ENCODE peak calls at places on chromosomes 11 and 22, in nine cellular contexts. P, J, I, W, D, S, X, V and G are unnamed samples.

GRCh38 chr22:50396751-50397370 is 53.7 kb downstream of the PPP6R2 start:
- DNase-seq in D (no peak), J (no peak), W (no peak), I (no peak), X (no peak), P (no peak), S (no peak), V (no peak), G (no peak)

GRCh38 chr11:82270870-82271269 is 462.8 kb downstream of the FAM181B start:
- DNase-seq in S (no peak), P (no peak), D (no peak), V (no peak), X (no peak), W (peak; percentile 29), J (no peak), I (no peak), G (no peak)

GRCh38 chr22:35971418-35972119 is 57.1 kb downstream of the RBFOX2 start:
- DNase-seq in D (no peak), J (peak; percentile 29), S (peak; percentile 66), X (no peak), V (no peak), W (no peak), I (no peak), P (no peak), G (peak; percentile 79)

GRCh38 chr22:39920134-39920743 is 19.4 kb downstream of the GRAP2 start:
- DNase-seq in V (no peak), W (no peak), J (no peak), S (no peak), P (no peak), I (no peak), X (no peak), D (no peak), G (no peak)

GRCh38 chr22:50236731-50237409 is 8.0 kb downstream of the TUBGCP6 start:
- DNase-seq in I (no peak), W (no peak), P (peak; percentile 10), V (no peak), S (peak; percentile 57), D (no peak), J (peak; percentile 31), X (no peak), G (no peak)

GRCh38 chr22:22548349-22548716 is 10.7 kb downstream of the PRAME start:
- DNase-seq in X (no peak), I (no peak), S (no peak), W (no peak), D (no peak), V (no peak), J (no peak), P (no peak), G (no peak)

GRCh38 chr11:70524096-70524922 is 126.0 kb downstream of the CTTN start:
- DNase-seq in W (no peak), P (no peak), S (peak; percentile 27), D (peak; percentile 24), V (no peak), I (no peak), J (no peak), X (no peak), G (no peak)

GRCh38 chr11:125772834-125773505 is 5.7 kb downstream of the PATE2 start:
- DNase-seq in X (no peak), V (no peak), P (no peak), J (no peak), S (peak; percentile 60), D (no peak), I (no peak), W (no peak), G (peak; percentile 88)

GRCh38 chr11:14522245-14522644 is 2.1 kb upstream of the PSMA1 start:
- DNase-seq in I (no peak), J (no peak), X (no peak), P (no peak), S (no peak), V (no peak), W (no peak), D (no peak), G (no peak)

GRCh38 chr11:14519692-14520085 is 497 bp downstream of the PSMA1 start:
- DNase-seq in I (no peak), S (no peak), J (no peak), P (no peak), W (no peak), D (no peak), X (no peak), V (no peak), G (peak; percentile 15)

GRCh38 chr11:14520902-14521151 is 641 bp upstream of the PSMA1 start:
- DNase-seq in D (no peak), P (no peak), I (no peak), X (no peak), S (no peak), V (no peak), J (no peak), W (no peak), G (no peak)

GRCh38 chr11:14518820-14519219 is 1.4 kb downstream of the PSMA1 start:
- DNase-seq in X (no peak), V (no peak), J (no peak), I (no peak), W (no peak), S (no peak), D (no peak), P (no peak), G (no peak)

DNA sequence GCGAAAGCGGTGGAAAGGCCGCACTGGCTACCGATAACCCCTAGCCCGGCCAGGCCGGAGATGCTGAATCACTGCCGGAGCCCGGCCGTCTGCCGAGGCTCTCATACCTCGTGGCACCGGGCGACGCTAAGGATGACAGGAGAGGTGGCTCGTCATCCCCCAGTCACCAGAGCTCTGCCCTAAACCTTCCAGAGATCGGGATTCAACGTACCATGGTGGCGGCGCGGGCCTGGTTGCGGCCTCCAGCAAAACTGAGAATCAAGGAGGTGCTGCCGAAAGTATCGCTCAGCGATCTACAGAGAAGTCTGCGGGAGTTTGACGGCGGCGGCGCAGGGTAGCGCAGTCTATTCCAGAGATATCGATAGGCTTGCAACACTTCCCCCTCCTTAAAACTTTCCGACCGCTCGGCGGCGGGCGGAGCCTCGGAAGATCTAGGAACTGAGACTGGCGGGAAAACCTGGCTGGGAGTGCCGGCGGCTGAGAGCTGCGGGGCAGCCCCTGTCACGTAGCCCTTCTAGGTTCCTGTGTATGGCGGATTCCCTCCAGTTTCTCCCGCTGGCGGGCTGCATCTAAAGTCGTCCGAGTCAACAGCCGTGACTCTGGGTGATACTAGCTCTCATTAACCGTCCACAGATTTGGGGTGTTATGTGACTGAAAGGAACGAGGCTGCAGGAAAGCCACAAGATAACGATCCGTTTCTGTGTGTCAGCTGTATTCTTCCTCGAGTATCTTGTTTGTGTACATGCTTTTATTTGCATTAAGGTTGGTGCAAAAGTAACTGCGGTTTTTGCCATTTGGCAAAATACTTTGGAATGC is at the start of gene PSMA1:
- DNase-seq in J (peak; percentile 91), V (peak; percentile 85), P (peak; percentile 95), X (peak; percentile 97), W (peak; percentile 97), I (peak; percentile 89), D (peak; percentile 96), S (peak; percentile 96), G (peak; percentile 94)
- TF ChIP-seq CTCF in J (no peak), V (peak; percentile 34), P (peak; percentile 70), X (peak; percentile 56), W (peak; percentile 20), I (peak; percentile 63), D (peak; percentile 27), S (peak; percentile 22), G (peak; percentile 72)

GRCh38 chr11:44125598-44125997 is 30.1 kb downstream of the EXT2 start:
- DNase-seq in X (no peak), W (no peak), P (no peak), S (no peak), V (no peak), I (no peak), D (no peak), J (no peak), G (no peak)

GRCh38 chr11:44116433-44116832 is 21.0 kb downstream of the EXT2 start:
- DNase-seq in D (no peak), W (no peak), X (no peak), I (no peak), V (no peak), P (no peak), J (no peak), S (no peak), G (no peak)

DNA sequence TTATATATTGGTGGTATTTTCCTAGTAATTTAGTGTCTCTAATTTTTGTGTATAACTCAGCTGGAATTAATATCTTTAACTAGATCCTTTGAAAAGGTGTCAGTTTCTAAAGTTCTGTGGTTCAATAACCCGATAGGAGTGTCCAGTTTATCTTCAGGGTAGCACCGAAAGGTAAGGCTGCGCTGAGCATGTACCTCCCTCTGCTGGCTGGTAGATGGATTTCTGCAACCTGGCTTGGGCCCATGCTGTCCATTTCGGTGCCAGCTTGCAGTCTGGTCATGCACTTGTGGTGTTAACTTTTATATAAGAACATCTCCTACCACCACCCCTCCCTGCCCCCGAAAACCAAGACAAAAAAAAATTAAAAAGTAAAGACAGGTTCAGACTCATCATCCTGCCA is 24.7 kb downstream of the EXT2 start:
- DNase-seq in J (no peak), S (no peak), X (peak; percentile 17), P (peak; percentile 30), D (no peak), I (no peak), V (no peak), W (no peak), G (no peak)
- TF ChIP-seq CTCF in J (peak; percentile 19), S (peak; percentile 60), X (no peak), P (peak; percentile 73), D (peak; percentile 23), I (no peak), V (peak; percentile 41), W (peak; percentile 65), G (peak; percentile 64)

GRCh38 chr11:33543823-33544222 is 156.8 kb downstream of the C11orf91 start:
- DNase-seq in J (no peak), I (no peak), W (no peak), V (no peak), X (no peak), P (no peak), D (no peak), S (peak; percentile 22), G (no peak)

GRCh38 chr11:33545941-33546340 is 154.7 kb downstream of the C11orf91 start:
- DNase-seq in X (no peak), V (no peak), S (peak; percentile 25), P (no peak), I (no peak), W (no peak), D (no peak), J (no peak), G (no peak)

GRCh38 chr11:33544593-33545373 is 155.8 kb downstream of the C11orf91 start:
- DNase-seq in D (no peak), S (no peak), V (no peak), I (no peak), W (no peak), X (no peak), P (no peak), J (no peak), G (no peak)

GRCh38 chr11:33540946-33541915 is 159.4 kb downstream of the C11orf91 start:
- DNase-seq in J (no peak), D (no peak), P (no peak), W (no peak), V (no peak), X (no peak), S (no peak), I (no peak), G (no peak)

DNA sequence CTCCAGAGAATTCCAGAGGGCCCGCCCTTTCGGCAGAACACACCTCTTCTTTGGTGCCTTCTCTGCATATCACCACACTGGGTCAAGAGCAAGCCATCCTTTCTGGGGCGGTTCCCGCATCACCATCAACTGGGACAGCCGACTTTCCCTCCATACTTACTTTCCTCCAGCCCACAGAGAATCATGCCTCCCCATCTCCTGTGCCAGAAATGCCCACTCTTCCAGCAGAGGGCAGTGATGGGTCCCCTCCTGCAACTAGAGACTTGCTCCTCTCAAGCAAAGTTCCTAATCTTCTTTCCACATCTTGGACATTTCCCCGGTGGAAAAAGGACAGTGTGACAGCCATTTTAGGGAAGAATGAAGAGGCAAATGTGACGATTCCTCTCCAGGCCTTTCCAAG is 157.7 kb downstream of the C11orf91 start:
- DNase-seq in I (peak; percentile 21), P (peak; percentile 43), X (peak; percentile 76), W (peak; percentile 73), J (peak; percentile 57), D (no peak), S (peak; percentile 77), V (peak; percentile 52), G (peak; percentile 37)
- TF ChIP-seq CTCF in I (peak; percentile 29), P (peak; percentile 74), X (peak; percentile 57), W (peak; percentile 80), J (peak; percentile 59), D (peak; percentile 60), S (peak; percentile 95), V (peak; percentile 66), G (peak; percentile 81)

GRCh38 chr11:44784784-44785183 is 58.0 kb downstream of the TSPAN18 start:
- DNase-seq in W (no peak), X (no peak), S (no peak), I (no peak), D (no peak), J (no peak), P (no peak), V (no peak), G (no peak)

GRCh38 chr11:44787070-44787469 is 60.3 kb downstream of the TSPAN18 start:
- DNase-seq in J (no peak), P (no peak), V (no peak), D (no peak), I (no peak), W (no peak), X (no peak), S (no peak), G (no peak)

GRCh38 chr11:44787981-44788380 is 61.2 kb downstream of the TSPAN18 start:
- DNase-seq in V (no peak), P (no peak), D (no peak), X (no peak), S (no peak), W (no peak), J (no peak), I (no peak), G (no peak)

GRCh38 chr11:44784438-44784760 is 57.6 kb downstream of the TSPAN18 start:
- DNase-seq in X (no peak), J (no peak), D (no peak), W (no peak), P (no peak), S (no peak), V (no peak), I (no peak), G (no peak)

DNA sequence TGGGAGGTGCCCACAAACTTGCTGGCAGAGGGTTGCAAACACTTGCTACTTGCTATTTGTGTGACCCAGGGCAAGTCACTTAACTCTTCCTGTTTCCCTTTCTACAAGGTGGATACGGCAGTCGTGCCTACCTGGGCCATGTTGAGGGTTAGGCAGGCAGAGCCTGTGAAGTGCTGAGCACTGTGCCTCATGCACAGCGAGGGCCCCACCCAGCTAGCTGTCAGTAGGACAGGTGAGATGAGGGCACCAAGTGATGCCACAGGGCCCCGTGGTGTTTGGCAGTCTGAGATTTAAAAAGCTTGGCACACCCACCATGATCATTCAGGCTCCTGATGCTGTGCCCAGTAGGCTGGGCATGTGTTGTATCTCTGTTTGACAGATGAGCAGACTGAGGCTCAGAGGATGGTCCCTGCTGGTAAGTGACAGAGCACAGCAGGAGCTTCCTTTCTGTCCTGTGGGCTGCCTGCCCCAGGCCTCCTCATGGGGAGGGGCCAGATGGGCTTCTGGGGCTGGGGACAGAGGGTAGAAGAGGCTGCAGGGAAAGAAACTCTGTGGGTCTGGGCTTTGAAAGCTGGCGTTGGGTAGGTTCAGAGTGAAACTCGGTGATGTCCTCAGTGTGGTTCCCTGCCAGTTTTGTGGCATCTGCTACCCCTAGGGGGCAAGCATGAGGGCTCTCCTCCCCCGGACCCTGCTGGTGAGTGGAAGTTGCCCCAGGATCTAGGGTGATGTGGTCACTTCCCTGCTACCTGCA is 59.3 kb downstream of the TSPAN18 start:
- DNase-seq in P (no peak), S (no peak), X (no peak), J (no peak), I (no peak), D (no peak), W (peak; percentile 55), V (no peak), G (no peak)
- TF ChIP-seq CTCF in P (peak; percentile 31), S (no peak), X (no peak), J (no peak), I (no peak), D (no peak), W (peak; percentile 61), V (peak; percentile 40), G (peak; percentile 40)